ENCODE peak calls at places on chromosomes 13 and 19, in nine cellular contexts. K is cardiac muscle cell; P is uterus; A is CD8-positive, alpha-beta T cell; Z is left ventricle myocardium inferior; F is lung; B is mammary epithelial cell; V is keratinocyte; N is lower lobe of right lung. X is an unnamed sample.
A peak's percentile ranks its signal among the peaks of the same experiment; 100 is the strongest.

GRCh38 chr13:107574517-107575215 is 640.7 kb downstream of the LIG4 start:
- DNase-seq in F (no peak), Z (no peak), B (no peak), A (no peak), N (no peak), K (peak; percentile 26), V (no peak), P (no peak), X (no peak)

GRCh38 chr19:47994209-47994802 is at the start of gene ELSPBP1:
- DNase-seq in A (no peak), B (no peak), F (no peak), P (no peak), Z (no peak), V (no peak), K (no peak), N (no peak), X (no peak)

GRCh38 chr19:7535035-7535992 is at the start of gene PNPLA6:
- DNase-seq in N (peak; percentile 98), P (peak; percentile 97), K (peak; percentile 96), Z (peak; percentile 98), V (no peak), B (peak; percentile 88), F (peak; percentile 95), A (peak; percentile 90), X (peak; percentile 96)

GRCh38 chr13:85772379-85772778 is 26.8 kb downstream of the SLITRK6 start:
- DNase-seq in P (no peak), B (peak; percentile 75), Z (no peak), V (no peak), K (peak; percentile 59), N (no peak), F (no peak), A (no peak), X (no peak)

GRCh38 chr19:17255150-17255621 is 9.4 kb downstream of the USHBP1 start:
- DNase-seq in N (peak; percentile 65), B (no peak), A (no peak), Z (no peak), P (no peak), K (peak; percentile 60), V (no peak), F (peak; percentile 60), X (no peak)

GRCh38 chr13:67951431-67951830 is 721.3 kb upstream of the PCDH9 start:
- DNase-seq in A (no peak), B (no peak), Z (no peak), K (no peak), F (no peak), N (no peak), P (no peak), V (no peak), X (no peak)

GRCh38 chr19:44576843-44577565 is 36.4 kb upstream of the IGSF23 start:
- DNase-seq in B (peak; percentile 56), A (no peak), K (no peak), Z (no peak), N (peak; percentile 59), P (no peak), V (no peak), F (peak; percentile 45), X (no peak)

GRCh38 chr13:67366533-67366932 is 136.4 kb upstream of the PCDH9 start:
- DNase-seq in P (no peak), K (peak; percentile 52), V (no peak), B (no peak), A (no peak), F (no peak), N (no peak), Z (no peak), X (no peak)

GRCh38 chr19:47644743-47645499 is 36.0 kb downstream of the BICRA start:
- DNase-seq in K (no peak), B (no peak), P (no peak), F (no peak), A (no peak), Z (no peak), N (no peak), V (no peak), X (no peak)

GRCh38 chr19:33407140-33407551 is 33.6 kb downstream of the CEBPG start:
- DNase-seq in P (no peak), V (no peak), A (no peak), K (no peak), B (no peak), Z (no peak), F (no peak), N (no peak), X (no peak)

GRCh38 chr13:80341098-80341701 is at the start of gene SPRY2:
- DNase-seq in F (peak; percentile 92), A (peak; percentile 15), V (no peak), B (peak; percentile 93), N (peak; percentile 95), P (peak; percentile 89), Z (peak; percentile 94), K (peak; percentile 98), X (peak; percentile 96)

GRCh38 chr13:97254809-97255208 is 32.7 kb downstream of the MBNL2 start:
- DNase-seq in A (no peak), N (no peak), Z (no peak), V (no peak), P (no peak), B (peak; percentile 88), K (no peak), F (no peak), X (no peak)
- H3K4me1 ChIP-seq in A (peaks cover 6% of the 10 kb centered on the region), N (peaks cover 66% of the 10 kb centered on the region), Z (peaks cover 88% of the 10 kb centered on the region), V (peaks cover 66% of the 10 kb centered on the region), P (peaks cover 20% of the 10 kb centered on the region), B (peaks cover 67% of the 10 kb centered on the region), K (peaks cover 9% of the 10 kb centered on the region), F (peaks cover 55% of the 10 kb centered on the region), X (peaks cover 5% of the 10 kb centered on the region)

GRCh38 chr19:35205733-35206323 is 22.7 kb downstream of the FAM187B start:
- DNase-seq in P (no peak), F (no peak), N (no peak), V (no peak), K (no peak), Z (no peak), B (no peak), A (no peak), X (no peak)
- H3K4me1 ChIP-seq in P (no peaks in the 10 kb centered on the region), F (no peaks in the 10 kb centered on the region), N (peaks cover 25% of the 10 kb centered on the region), V (no peaks in the 10 kb centered on the region), K (peaks cover 15% of the 10 kb centered on the region), Z (no peaks in the 10 kb centered on the region), B (no peaks in the 10 kb centered on the region), A (peaks cover 65% of the 10 kb centered on the region), X (no peaks in the 10 kb centered on the region)

DNA sequence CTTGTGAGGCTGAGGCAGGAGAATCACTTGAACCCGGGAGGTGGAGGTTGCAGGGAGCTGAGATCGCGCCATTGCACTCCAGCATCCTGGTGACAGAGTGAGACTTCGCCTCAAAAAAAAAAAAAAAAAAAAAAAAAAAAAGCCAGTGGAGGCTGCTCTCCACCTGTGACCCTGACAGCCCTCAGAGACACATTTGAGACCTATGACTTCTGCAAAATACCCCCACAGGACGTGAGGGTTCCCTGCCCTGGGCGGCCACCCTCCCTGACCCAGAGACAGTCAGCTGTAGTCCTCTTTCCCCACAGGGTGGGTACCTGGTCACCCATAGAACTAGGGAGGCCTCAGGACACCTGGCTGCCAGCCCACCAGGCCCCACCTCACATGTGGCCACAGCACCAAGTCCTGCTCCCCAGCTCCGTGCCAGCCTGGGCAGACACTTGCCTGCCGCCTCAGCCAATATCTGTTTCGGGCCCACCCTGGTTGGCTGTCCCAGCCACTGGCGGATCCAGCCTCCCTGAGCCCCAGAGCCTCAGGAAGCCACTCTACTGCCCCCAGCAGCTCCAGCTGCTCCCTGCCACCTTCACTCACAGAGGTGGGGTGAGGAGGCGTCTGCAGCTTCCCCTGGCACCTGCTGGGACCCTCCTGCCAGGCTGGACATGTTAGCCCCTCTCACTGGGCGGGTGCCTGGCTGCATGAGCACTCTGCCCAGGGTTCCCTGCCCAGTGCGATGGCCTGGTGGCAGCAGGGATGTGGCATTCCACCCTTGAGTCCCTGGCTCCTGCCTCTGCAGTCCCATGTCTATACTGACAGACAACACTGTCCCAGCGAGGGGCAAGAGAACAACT is 7.0 kb downstream of the MKNK2 start:
- DNase-seq in F (no peak), N (no peak), Z (no peak), B (no peak), V (no peak), K (no peak), A (no peak), P (peak; percentile 21), X (no peak)
- H3K4me1 ChIP-seq in F (peaks cover 19% of the 10 kb centered on the region), N (peaks cover 90% of the 10 kb centered on the region), Z (peaks cover 100% of the 10 kb centered on the region), B (peaks cover 48% of the 10 kb centered on the region), V (peaks cover 36% of the 10 kb centered on the region), K (peaks cover 25% of the 10 kb centered on the region), A (peaks cover 76% of the 10 kb centered on the region), P (peaks cover 33% of the 10 kb centered on the region), X (peaks cover 67% of the 10 kb centered on the region)

DNA sequence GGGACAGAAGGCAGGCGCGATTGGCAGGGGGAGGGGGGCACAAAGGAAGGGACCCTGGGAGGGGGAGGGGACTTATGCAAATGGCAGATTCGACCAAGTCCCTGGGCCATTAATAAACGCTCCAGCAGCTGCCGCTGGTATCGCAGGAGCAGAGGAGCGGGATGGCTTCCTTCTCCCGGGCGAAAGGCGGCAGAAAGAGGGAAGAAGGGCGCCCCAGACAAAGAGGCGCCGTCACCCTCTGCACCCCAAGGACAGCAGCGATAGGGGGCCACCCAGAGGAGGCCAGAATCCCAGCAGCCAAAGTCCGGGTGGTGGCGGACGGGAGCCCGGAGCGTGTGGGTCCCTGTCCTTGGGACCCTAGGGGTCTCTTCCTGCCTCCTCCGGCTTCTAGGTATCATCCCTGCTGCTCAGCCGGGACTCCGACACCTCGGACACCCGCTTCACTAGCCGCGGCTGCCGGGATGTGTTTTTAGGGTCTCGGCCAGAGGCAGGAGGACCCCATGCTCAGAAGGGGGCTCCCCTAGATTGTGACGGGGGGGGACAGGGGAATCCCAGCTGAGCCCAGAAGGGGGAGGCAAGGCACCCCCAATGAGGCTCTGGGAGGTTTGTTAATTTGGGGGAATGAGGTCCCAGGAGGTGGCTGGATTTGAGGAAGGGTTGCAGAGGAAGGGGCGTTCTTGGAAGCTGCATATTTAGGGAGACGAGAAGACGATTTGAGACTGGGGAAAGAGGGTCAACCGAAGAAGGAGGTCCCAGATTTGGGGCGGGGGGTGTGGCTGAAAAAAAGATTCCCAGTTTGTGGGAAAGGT is 1.7 kb downstream of the PTPRS start:
- DNase-seq in A (no peak), N (no peak), B (no peak), F (no peak), Z (no peak), K (no peak), V (no peak), P (no peak), X (no peak)
- H3K4me1 ChIP-seq in A (peaks cover 14% of the 10 kb centered on the region), N (peaks cover 11% of the 10 kb centered on the region), B (peaks cover 7% of the 10 kb centered on the region), F (peaks cover 4% of the 10 kb centered on the region), Z (peaks cover 17% of the 10 kb centered on the region), K (peaks cover 15% of the 10 kb centered on the region), V (peaks cover 8% of the 10 kb centered on the region), P (peaks cover 13% of the 10 kb centered on the region), X (peaks cover 8% of the 10 kb centered on the region)